ENCODE peak calls at places on chromosomes 12 and 14, in ten cellular contexts. K is posterior cingulate gyrus; C is heart right ventricle; R is SK-N-SH; U is stimulated activated CD8-positive, alpha-beta memory T cell treated with anti-CD3 and anti-CD28 coated beads, Interleukin-4, amount 100 ng/mL, for 48 hours; Q is cardiac fibroblast; P is NCI-H748 treated with DMSO at 0.1 percent for 48 hours; A is RWPE1; F is activated T-cell treated with anti-CD3 and anti-CD28 coated beads for 48 hours; E is dermis microvascular lymphatic vessel endothelial cell. B is an unnamed sample.

GRCh38 chr12:96047151-96047620 is 11.8 kb upstream of the LTA4H start:
- DNase-seq in C (no peak), A (no peak), P (no peak), R (no peak), F (no peak), K (no peak), Q (no peak), E (no peak), U (no peak), B (no peak)

GRCh38 chr12:117100251-117100650 is 1.0 kb upstream of the TESC start:
- DNase-seq in F (no peak), C (no peak), R (peak), A (no peak), U (no peak), E (no peak), P (no peak), Q (peak), K (peak), B (no peak)

GRCh38 chr14:105364100-105364708 is 34.1 kb upstream of the TEX22 start:
- DNase-seq in A (peak), C (no peak), E (no peak), F (peak), U (peak), P (peak), K (no peak), Q (peak), R (peak), B (no peak)

GRCh38 chr12:6573001-6573400 is 4.9 kb upstream of the NOP2 start:
- DNase-seq in K (peak), P (no peak), U (no peak), F (no peak), E (no peak), R (no peak), A (no peak), C (no peak), Q (no peak), B (no peak)

GRCh38 chr12:11672833-11673232 is 23.4 kb downstream of the ETV6 start:
- DNase-seq in P (no peak), E (no peak), K (no peak), Q (no peak), R (no peak), U (no peak), A (no peak), F (no peak), C (no peak), B (no peak)

GRCh38 chr14:21042918-21043317 is 756 bp downstream of the RNASE7 start:
- DNase-seq in R (no peak), K (peak), E (no peak), C (no peak), F (no peak), Q (no peak), A (no peak), P (no peak), U (no peak), B (no peak)

GRCh38 chr12:34598352-34598827 is 576.1 kb downstream of the ALG10 start:
- DNase-seq in A (no peak), E (no peak), Q (no peak), C (no peak), U (no peak), K (peak), F (no peak), R (peak), P (no peak), B (no peak)

GRCh38 chr12:14619731-14620501 is 52.2 kb upstream of the PLBD1 start:
- DNase-seq in P (no peak), U (no peak), K (no peak), C (no peak), E (no peak), F (no peak), R (no peak), A (no peak), Q (no peak), B (no peak)

GRCh38 chr14:34680806-34681479 is 33.5 kb downstream of the CFL2 start:
- DNase-seq in C (no peak), E (no peak), R (peak), Q (no peak), K (no peak), P (no peak), F (no peak), A (no peak), U (no peak), B (no peak)

GRCh38 chr12:49662998-49663843 is 39.9 kb downstream of the PRPF40B start:
- DNase-seq in A (peak), E (peak), Q (peak), P (no peak), U (peak), R (peak), K (peak), F (peak), C (peak), B (peak)

GRCh38 chr12:1044697-1045096 is 53.7 kb downstream of the ERC1 start:
- DNase-seq in A (peak), C (no peak), F (no peak), Q (peak), R (no peak), K (no peak), E (peak), U (no peak), P (no peak), B (no peak)

GRCh38 chr14:59871166-59871495 is 555 bp upstream of the RTN1 start:
- DNase-seq in Q (no peak), A (no peak), F (no peak), R (no peak), C (no peak), P (peak), K (no peak), U (no peak), E (no peak), B (no peak)

GRCh38 chr14:85131523-85131922 is 398.4 kb upstream of the FLRT2 start:
- DNase-seq in Q (no peak), A (peak), R (no peak), P (peak), K (peak), F (no peak), C (no peak), E (no peak), U (no peak), B (no peak)

GRCh38 chr12:104230704-104231103 is 15.1 kb downstream of the TXNRD1 start:
- DNase-seq in A (no peak), C (no peak), E (no peak), R (no peak), F (no peak), Q (no peak), K (no peak), U (no peak), P (no peak), B (no peak)

GRCh38 chr12:110532644-110533043 is 30.5 kb downstream of the RAD9B start:
- DNase-seq in F (no peak), C (no peak), U (no peak), K (no peak), Q (no peak), A (no peak), R (no peak), P (no peak), E (no peak), B (no peak)

GRCh38 chr14:101579372-101580080 is 18.2 kb downstream of the DIO3 start:
- DNase-seq in A (no peak), U (no peak), K (peak), Q (no peak), R (no peak), C (no peak), E (no peak), P (no peak), F (no peak), B (no peak)

GRCh38 chr12:59164991-59165718 is 244.9 kb upstream of the LRIG3 start:
- DNase-seq in U (no peak), E (peak), A (peak), F (no peak), C (no peak), Q (peak), R (peak), K (no peak), P (peak), B (no peak)

GRCh38 chr14:21063479-21063878 is 5.9 kb downstream of the RNASE8 start:
- DNase-seq in U (no peak), Q (peak), R (no peak), P (no peak), F (no peak), E (no peak), A (no peak), K (no peak), C (no peak), B (peak)

GRCh38 chr14:43872752-43873655 is 634.1 kb downstream of the FSCB start:
- DNase-seq in A (no peak), U (no peak), E (no peak), F (no peak), Q (no peak), R (no peak), C (no peak), P (peak), K (no peak), B (no peak)

GRCh38 chr14:106841701-106842100 is 1315.3 kb downstream of the TMEM121 start:
- DNase-seq in Q (peak), A (peak), K (peak), E (no peak), U (no peak), C (no peak), R (no peak), F (no peak), P (no peak), B (no peak)

GRCh38 chr12:109191621-109192250 is 75.3 kb downstream of the ACACB start:
- DNase-seq in Q (no peak), F (no peak), A (peak), U (no peak), P (no peak), C (no peak), R (no peak), E (no peak), K (peak), B (no peak)